ENCODE peak calls at places on chromosome 13, in nine cellular contexts. L, T, K, S, C, Q, M, W and O are unnamed samples.
A peak's percentile ranks its signal among the peaks of the same experiment; 100 is the strongest.

GRCh38 chr13:26015276-26015934 is 36.4 kb downstream of the SHISA2 start:
- DNase-seq in L (no peak), T (no peak), K (no peak), S (no peak), C (no peak), Q (no peak), M (no peak), W (no peak), O (no peak)

GRCh38 chr13:74052402-74052928 is 81.7 kb downstream of the KLF12 start:
- DNase-seq in L (no peak), T (peak; percentile 88), K (no peak), S (no peak), C (no peak), Q (no peak), M (no peak), W (no peak), O (no peak)

GRCh38 chr13:62551588-62551987 is 1135.9 kb upstream of the PCDH20 start:
- DNase-seq in L (no peak), T (no peak), K (no peak), S (no peak), C (no peak), Q (no peak), M (no peak), W (no peak), O (no peak)

GRCh38 chr13:77717508-77717907 is 20.0 kb downstream of the SLAIN1 start:
- DNase-seq in L (no peak), T (no peak), K (no peak), S (no peak), C (no peak), Q (no peak), M (no peak), W (no peak), O (no peak)

GRCh38 chr13:46569471-46569870 is 16.5 kb downstream of the LRCH1 start:
- DNase-seq in L (no peak), T (no peak), K (no peak), S (no peak), C (no peak), Q (no peak), M (no peak), W (no peak), O (no peak)

GRCh38 chr13:89490661-89491060 is 1819.5 kb downstream of the SLITRK5 start:
- DNase-seq in L (no peak), T (no peak), K (no peak), S (no peak), C (no peak), Q (no peak), M (peak; percentile 58), W (no peak), O (no peak)

GRCh38 chr13:50646070-50646469 is 197.4 kb downstream of the DLEU7 start:
- DNase-seq in L (no peak), T (no peak), K (no peak), S (no peak), C (no peak), Q (no peak), M (peak; percentile 33), W (no peak), O (peak; percentile 57)

GRCh38 chr13:29577135-29578051 is 18.1 kb downstream of the SLC7A1 start:
- DNase-seq in L (no peak), T (no peak), K (no peak), S (no peak), C (no peak), Q (no peak), M (no peak), W (peak; percentile 38), O (no peak)

GRCh38 chr13:51729853-51730553 is 74.0 kb downstream of the DHRS12 start:
- DNase-seq in L (no peak), T (no peak), K (peak; percentile 70), S (peak; percentile 28), C (no peak), Q (no peak), M (peak; percentile 84), W (peak; percentile 90), O (no peak)

GRCh38 chr13:99231726-99232125 is 26.5 kb downstream of the GPR18 start:
- DNase-seq in L (no peak), T (no peak), K (no peak), S (no peak), C (no peak), Q (no peak), M (no peak), W (no peak), O (no peak)

GRCh38 chr13:20217168-20217567 is 15.0 kb downstream of the GJB6 start:
- DNase-seq in L (no peak), T (no peak), K (no peak), S (no peak), C (no peak), Q (no peak), M (no peak), W (no peak), O (no peak)

GRCh38 chr13:96460571-96460970 is 370.7 kb downstream of the HS6ST3 start:
- DNase-seq in L (no peak), T (no peak), K (no peak), S (no peak), C (no peak), Q (no peak), M (no peak), W (no peak), O (no peak)

GRCh38 chr13:71359641-71360040 is 507.4 kb downstream of the DACH1 start:
- DNase-seq in L (no peak), T (no peak), K (no peak), S (no peak), C (no peak), Q (no peak), M (no peak), W (no peak), O (no peak)

GRCh38 chr13:51832471-51833152 is 12.4 kb downstream of the TMEM272 start:
- DNase-seq in L (peak; percentile 39), T (no peak), K (no peak), S (no peak), C (no peak), Q (no peak), M (no peak), W (peak; percentile 8), O (no peak)

GRCh38 chr13:30865131-30866009 is 40.7 kb upstream of the MEDAG start:
- DNase-seq in L (peak; percentile 69), T (peak; percentile 75), K (no peak), S (no peak), C (no peak), Q (peak; percentile 75), M (peak; percentile 95), W (peak; percentile 96), O (peak; percentile 75)

GRCh38 chr13:113414335-113414734 is 39.0 kb downstream of the ADPRHL1 start:
- DNase-seq in L (no peak), T (no peak), K (no peak), S (no peak), C (no peak), Q (no peak), M (no peak), W (no peak), O (no peak)

GRCh38 chr13:113412440-113412839 is 40.8 kb downstream of the ADPRHL1 start:
- DNase-seq in L (no peak), T (no peak), K (no peak), S (no peak), C (no peak), Q (no peak), M (no peak), W (no peak), O (no peak)

GRCh38 chr13:113413178-113413897 is 40.0 kb downstream of the ADPRHL1 start:
- DNase-seq in L (no peak), T (no peak), K (no peak), S (peak; percentile 31), C (no peak), Q (no peak), M (no peak), W (no peak), O (no peak)

GRCh38 chr13:113415032-113415431 is 38.3 kb downstream of the ADPRHL1 start:
- DNase-seq in L (no peak), T (no peak), K (no peak), S (no peak), C (no peak), Q (no peak), M (no peak), W (no peak), O (no peak)

DNA sequence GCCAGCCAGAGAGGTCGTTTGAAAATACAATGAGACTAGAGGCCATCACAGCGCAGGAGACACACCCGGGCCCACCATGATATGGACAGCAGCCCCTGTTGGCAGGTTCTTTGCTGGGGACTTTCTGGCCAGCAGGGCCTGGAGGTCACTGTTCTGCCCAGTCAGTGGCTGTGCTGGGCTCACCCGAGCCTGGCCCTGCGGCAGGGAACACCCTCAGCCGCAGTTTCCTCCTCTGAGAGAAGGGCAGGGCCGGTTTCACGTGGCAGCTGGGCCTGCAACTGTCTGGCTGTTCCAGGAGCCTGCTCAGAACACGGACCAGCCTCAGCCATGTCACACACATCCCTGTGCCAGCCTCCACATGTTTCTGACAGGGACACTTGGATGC is 39.4 kb downstream of the ADPRHL1 start:
- DNase-seq in L (no peak), T (peak; percentile 46), K (no peak), S (peak; percentile 28), C (no peak), Q (no peak), M (no peak), W (no peak), O (no peak)
- TF ChIP-seq CTCF in L (no peak), T (no peak), K (no peak), S (no peak), C (no peak), Q (no peak), M (no peak), W (no peak), O (no peak)

DNA sequence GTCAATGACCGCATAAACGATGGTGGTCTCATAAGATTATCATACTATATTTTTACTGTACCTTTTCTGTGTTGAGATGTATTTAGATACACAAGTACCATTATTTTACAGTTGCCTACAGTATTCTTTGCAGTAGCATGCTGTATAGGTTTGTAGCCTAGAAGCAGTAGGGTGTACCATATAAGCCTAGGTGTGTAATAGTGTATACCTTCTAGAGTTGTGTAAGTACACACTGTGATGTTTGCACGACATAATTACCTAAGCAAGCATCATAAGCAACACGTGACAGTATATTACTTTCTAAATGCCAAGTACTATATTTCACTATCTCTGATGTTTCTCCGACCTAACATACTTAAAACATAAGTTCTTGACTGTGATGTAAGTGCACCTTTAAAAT is 2.7 kb downstream of the LPAR6 start:
- DNase-seq in L (no peak), T (no peak), K (no peak), S (no peak), C (no peak), Q (no peak), M (no peak), W (no peak), O (no peak)
- H3K4me3 ChIP-seq in L (peak overlapping the region; percentile 16), T (peak overlapping the region; percentile 47), K (peak overlapping the region; percentile 17), S (peak overlapping the region; percentile 71), C (peak overlapping the region; percentile 8), Q (peak overlapping the region; percentile 37), M (no peak overlapping the region), W (no peak overlapping the region), O (peak overlapping the region; percentile 52)

GRCh38 chr13:27920677-27921420 is 1.0 kb downstream of the PDX1 start:
- DNase-seq in L (no peak), T (no peak), K (no peak), S (no peak), C (no peak), Q (no peak), M (no peak), W (peak; percentile 6), O (no peak)
- H3K27me3 ChIP-seq in L (no peaks in the 10 kb centered on the region), T (peaks cover 42% of the 10 kb centered on the region), K (peaks cover 89% of the 10 kb centered on the region), S (peaks cover 7% of the 10 kb centered on the region), C (peaks cover 49% of the 10 kb centered on the region), Q (peaks cover 38% of the 10 kb centered on the region), M (peaks cover 90% of the 10 kb centered on the region), W (peaks cover 92% of the 10 kb centered on the region), O (peaks cover 70% of the 10 kb centered on the region)

DNA sequence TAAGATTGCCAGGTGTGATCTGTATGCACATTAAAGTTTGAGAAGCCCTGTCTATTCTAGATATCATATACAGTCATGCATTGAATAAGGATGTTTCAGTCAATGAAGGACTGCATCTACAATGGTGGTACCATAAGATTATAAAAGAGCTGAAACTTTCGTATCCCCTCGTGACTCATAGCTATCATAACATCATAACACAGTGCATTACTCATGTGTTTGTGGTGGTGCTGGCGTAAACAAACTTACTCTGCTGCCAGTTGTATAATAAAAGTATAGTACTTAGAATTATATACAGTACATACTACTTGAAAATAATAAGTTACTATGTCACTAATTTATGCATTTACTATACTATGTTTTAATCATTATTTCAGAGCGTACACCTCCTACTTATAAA is 489.3 kb downstream of the GPC6 start:
- DNase-seq in L (no peak), T (no peak), K (no peak), S (no peak), C (no peak), Q (no peak), M (no peak), W (peak; percentile 59), O (no peak)
- TF ChIP-seq CTCF in L (no peak), T (no peak), K (no peak), S (no peak), C (no peak), Q (no peak), M (no peak), W (no peak), O (no peak)